ENCODE peak calls at places on chromosomes 4 and X, in ten cellular contexts. J is amniotic stem cell; P is activated naive CD4-positive, alpha-beta T cell treated with Interleukin-2 at 50 U/mL for 16 hours; I is left colon; Z is putamen; Y is upper lobe of left lung; X is cardiac muscle cell; M is mammary epithelial cell; Q is RPMI7951; A is activated gamma-delta T cell treated with anti-CD3 and anti-CD28 coated beads, Interleukin-2, amount 50 U/mL, for 16 hours. G is an unnamed sample.
A peak's percentile ranks its signal among the peaks of the same experiment; 100 is the strongest.

GRCh38 chr4:164959896-164960295 is 17.6 kb downstream of the TRIM61 start:
- DNase-seq in Q (peak; percentile 68), J (no peak), A (no peak), X (no peak), Y (no peak), Z (no peak), I (no peak), M (peak; percentile 75), P (no peak), G (no peak)

GRCh38 chr4:122539861-122540465 is 80.9 kb downstream of the IL21 start:
- DNase-seq in Y (no peak), J (no peak), X (no peak), I (no peak), P (no peak), M (peak; percentile 27), Q (no peak), A (no peak), Z (no peak), G (no peak)

GRCh38 chrX:46569621-46570020 is 3.9 kb upstream of the CHST7 start:
- DNase-seq in J (no peak), X (no peak), Z (no peak), Y (no peak), Q (no peak), I (no peak), P (no peak), A (no peak), M (no peak), G (no peak)

GRCh38 chrX:27735914-27736313 is 71.9 kb upstream of the MAGEB10 start:
- DNase-seq in P (no peak), J (no peak), Z (no peak), Q (no peak), Y (no peak), X (no peak), I (no peak), A (no peak), M (no peak), G (no peak)

GRCh38 chrX:108740299-108740774 is 4.0 kb upstream of the IRS4 start:
- DNase-seq in M (no peak), Q (no peak), J (no peak), Y (no peak), I (no peak), A (no peak), Z (no peak), P (no peak), X (no peak), G (no peak)

GRCh38 chrX:102950908-102951866 is 14.1 kb downstream of the RAB40AL start:
- DNase-seq in Q (peak; percentile 47), A (peak; percentile 36), M (peak; percentile 26), P (peak; percentile 54), J (no peak), Y (no peak), X (peak; percentile 53), I (no peak), Z (peak; percentile 11), G (no peak)

GRCh38 chr4:148112231-148112982 is 329.8 kb downstream of the NR3C2 start:
- DNase-seq in I (no peak), Z (peak; percentile 48), A (no peak), Y (no peak), J (no peak), X (no peak), P (no peak), M (peak; percentile 44), Q (peak; percentile 33), G (no peak)

GRCh38 chrX:84907324-84907946 is 96.2 kb upstream of the APOOL start:
- DNase-seq in P (no peak), Z (no peak), X (peak; percentile 6), Y (no peak), M (peak; percentile 9), J (peak; percentile 0), Q (no peak), I (no peak), A (no peak), G (no peak)

GRCh38 chrX:66074920-66075879 is 35.3 kb upstream of the VSIG4 start:
- DNase-seq in J (no peak), P (peak; percentile 40), Z (peak; percentile 7), Y (peak; percentile 65), A (peak; percentile 12), Q (peak; percentile 31), M (no peak), I (peak; percentile 38), X (no peak), G (no peak)

GRCh38 chr4:169400832-169401231 is 130.1 kb upstream of the SH3RF1 start:
- DNase-seq in A (no peak), J (no peak), P (no peak), Z (no peak), X (no peak), I (no peak), Q (no peak), M (no peak), Y (no peak), G (no peak)

GRCh38 chr4:181301735-181302380 is 941.3 kb upstream of the TENM3 start:
- DNase-seq in Q (peak; percentile 8), Y (peak; percentile 36), X (peak; percentile 66), I (peak; percentile 27), A (no peak), M (peak; percentile 24), P (no peak), Z (no peak), J (no peak), G (no peak)

GRCh38 chr4:38330321-38330720 is 333.7 kb upstream of the KLF3 start:
- DNase-seq in J (no peak), Q (no peak), X (peak; percentile 55), M (no peak), Y (no peak), P (no peak), A (no peak), Z (no peak), I (no peak), G (no peak)

GRCh38 chrX:6778547-6779231 is 243.8 kb upstream of the VCX3A start:
- DNase-seq in X (peak; percentile 39), I (no peak), A (no peak), M (no peak), Z (peak; percentile 47), P (no peak), Q (peak; percentile 26), J (no peak), Y (no peak), G (no peak)

GRCh38 chr4:99784836-99785235 is 31.8 kb upstream of the DAPP1 start:
- DNase-seq in Y (no peak), X (no peak), I (no peak), A (no peak), J (no peak), Q (no peak), Z (no peak), P (no peak), M (no peak), G (no peak)

GRCh38 chr4:139816856-139817255 is 151.2 kb downstream of the MGST2 start:
- DNase-seq in A (no peak), Y (no peak), Q (no peak), I (no peak), X (no peak), P (no peak), Z (no peak), J (no peak), M (no peak), G (no peak)

GRCh38 chr4:48027653-48028052 is 11.1 kb downstream of the NIPAL1 start:
- DNase-seq in M (no peak), I (no peak), X (no peak), Q (no peak), Z (no peak), P (no peak), J (no peak), A (no peak), Y (no peak), G (no peak)

GRCh38 chr4:76199664-76200211 is 13.9 kb downstream of the SCARB2 start:
- DNase-seq in Q (peak; percentile 65), J (no peak), A (no peak), M (no peak), Y (no peak), Z (peak; percentile 85), X (no peak), P (peak; percentile 17), I (peak; percentile 79), G (no peak)

GRCh38 chr4:177492022-177492421 is 49.8 kb upstream of the AGA start:
- DNase-seq in I (no peak), Z (no peak), J (no peak), Y (no peak), A (no peak), Q (peak; percentile 35), P (no peak), M (no peak), X (no peak), G (no peak)

GRCh38 chrX:43958529-43958928 is 14.7 kb downstream of the NDP start:
- DNase-seq in X (peak; percentile 68), M (peak; percentile 68), P (no peak), Q (peak; percentile 83), Y (no peak), J (peak; percentile 18), A (no peak), I (no peak), Z (peak; percentile 79), G (no peak)

GRCh38 chrX:71143508-71143907 is 1.1 kb upstream of the NLGN3 start:
- DNase-seq in Z (no peak), P (no peak), J (no peak), A (no peak), I (no peak), Y (no peak), M (no peak), Q (no peak), X (no peak), G (no peak)

GRCh38 chr4:212438-213174 is 88.3 kb downstream of the ZNF718 start:
- DNase-seq in Y (peak; percentile 54), Q (peak; percentile 44), I (peak; percentile 52), J (peak; percentile 17), Z (peak; percentile 82), X (peak; percentile 87), A (no peak), P (peak; percentile 4), M (peak; percentile 77), G (no peak)

GRCh38 chr4:159003420-159004253 is 99.2 kb upstream of the RAPGEF2 start:
- DNase-seq in I (no peak), Q (no peak), J (no peak), M (peak; percentile 32), P (no peak), Y (no peak), X (no peak), Z (no peak), A (no peak), G (no peak)

GRCh38 chr4:183171484-183172267 is 72.6 kb downstream of the WWC2 start:
- DNase-seq in A (no peak), J (no peak), Y (no peak), Q (no peak), I (no peak), Z (no peak), P (no peak), X (no peak), M (no peak), G (no peak)

GRCh38 chr4:70463335-70463734 is 8.7 kb upstream of the MUC7 start:
- DNase-seq in P (no peak), M (no peak), Y (no peak), J (no peak), I (no peak), X (no peak), A (no peak), Q (no peak), Z (no peak), G (no peak)

GRCh38 chrX:126164689-126165400 is 1.2 kb downstream of the DCAF12L2 start:
- DNase-seq in A (no peak), X (no peak), M (no peak), P (no peak), Z (no peak), Q (no peak), J (no peak), Y (no peak), I (no peak), G (no peak)

GRCh38 chr4:149531861-149532260 is 283.8 kb downstream of the IQCM start:
- DNase-seq in I (no peak), J (peak; percentile 12), Q (no peak), A (no peak), P (no peak), X (no peak), M (no peak), Z (no peak), Y (no peak), G (no peak)

GRCh38 chr4:10007772-10008171 is 13.5 kb downstream of the SLC2A9 start:
- DNase-seq in P (no peak), Q (no peak), A (no peak), J (no peak), Y (no peak), I (no peak), Z (no peak), M (no peak), X (no peak), G (no peak)

GRCh38 chr4:112515278-112516075 is 503 bp downstream of the NEUROG2 start:
- DNase-seq in Y (no peak), J (no peak), I (no peak), M (peak; percentile 47), X (peak; percentile 65), Q (peak; percentile 28), A (no peak), Z (no peak), P (peak; percentile 49), G (no peak)

G was measured in type B pancreatic cell.